ENCODE peak calls at places on chromosomes 2 and 18, in ten cellular contexts. One of them, this sample, is unnamed. For H3K9me3, the result is how much of the 10 kb centered on the place peaks cover.

GRCh38 chr2:136376211-136376610 is 258.3 kb upstream of the CXCR4 start:
- DNase-seq in K562: no peak
- DNase-seq in left ventricle myocardium inferior: no peak
- DNase-seq in GM23248: no peak
- DNase-seq in CD8-positive, alpha-beta T cell: peak
- DNase-seq in colonic mucosa: no peak
- DNase-seq in mammary epithelial cell: no peak
- DNase-seq in CD4-positive, alpha-beta memory T cell: no peak
- DNase-seq in ovary: no peak
- DNase-seq in effector memory CD4-positive, alpha-beta T cell: no peak
- DNase-seq in this sample: no peak

GRCh38 chr2:241237047-241237446 is 48.6 kb downstream of the ANO7 start:
- DNase-seq in K562: no peak
- DNase-seq in CD4-positive, alpha-beta memory T cell: no peak
- DNase-seq in GM23248: no peak
- DNase-seq in ovary: no peak
- DNase-seq in colonic mucosa: no peak
- DNase-seq in mammary epithelial cell: no peak
- DNase-seq in effector memory CD4-positive, alpha-beta T cell: no peak
- DNase-seq in left ventricle myocardium inferior: no peak
- DNase-seq in CD8-positive, alpha-beta T cell: no peak
- DNase-seq in this sample: no peak

GRCh38 chr2:109726666-109727270 is 67.3 kb upstream of the RGPD5 start:
- DNase-seq in CD4-positive, alpha-beta memory T cell: no peak
- DNase-seq in left ventricle myocardium inferior: no peak
- DNase-seq in K562: no peak
- DNase-seq in effector memory CD4-positive, alpha-beta T cell: no peak
- DNase-seq in CD8-positive, alpha-beta T cell: peak
- DNase-seq in ovary: peak
- DNase-seq in mammary epithelial cell: no peak
- DNase-seq in colonic mucosa: peak
- DNase-seq in GM23248: no peak
- DNase-seq in this sample: no peak

GRCh38 chr2:162245737-162246136 is 2.5 kb upstream of the FAP start:
- DNase-seq in CD4-positive, alpha-beta memory T cell: no peak
- DNase-seq in colonic mucosa: no peak
- DNase-seq in GM23248: peak
- DNase-seq in ovary: no peak
- DNase-seq in CD8-positive, alpha-beta T cell: no peak
- DNase-seq in effector memory CD4-positive, alpha-beta T cell: no peak
- DNase-seq in mammary epithelial cell: peak
- DNase-seq in left ventricle myocardium inferior: no peak
- DNase-seq in K562: no peak
- DNase-seq in this sample: no peak

GRCh38 chr2:141423212-141423611 is 707.6 kb downstream of the LRP1B start:
- DNase-seq in CD4-positive, alpha-beta memory T cell: no peak
- DNase-seq in CD8-positive, alpha-beta T cell: no peak
- DNase-seq in mammary epithelial cell: no peak
- DNase-seq in K562: no peak
- DNase-seq in GM23248: no peak
- DNase-seq in ovary: no peak
- DNase-seq in left ventricle myocardium inferior: no peak
- DNase-seq in effector memory CD4-positive, alpha-beta T cell: no peak
- DNase-seq in colonic mucosa: no peak
- DNase-seq in this sample: no peak

GRCh38 chr2:225737556-225737955 is 338.0 kb downstream of the NYAP2 start:
- DNase-seq in effector memory CD4-positive, alpha-beta T cell: no peak
- DNase-seq in CD4-positive, alpha-beta memory T cell: no peak
- DNase-seq in colonic mucosa: no peak
- DNase-seq in K562: no peak
- DNase-seq in CD8-positive, alpha-beta T cell: no peak
- DNase-seq in ovary: no peak
- DNase-seq in GM23248: peak
- DNase-seq in left ventricle myocardium inferior: no peak
- DNase-seq in mammary epithelial cell: peak
- DNase-seq in this sample: no peak

GRCh38 chr18:35091841-35092240 is 50.6 kb downstream of the MAPRE2 start:
- DNase-seq in left ventricle myocardium inferior: no peak
- DNase-seq in ovary: no peak
- DNase-seq in CD8-positive, alpha-beta T cell: no peak
- DNase-seq in mammary epithelial cell: no peak
- DNase-seq in GM23248: no peak
- DNase-seq in colonic mucosa: no peak
- DNase-seq in K562: no peak
- DNase-seq in CD4-positive, alpha-beta memory T cell: no peak
- DNase-seq in effector memory CD4-positive, alpha-beta T cell: no peak
- DNase-seq in this sample: no peak

GRCh38 chr18:78856569-78857200 is 122.9 kb upstream of the SALL3 start:
- DNase-seq in left ventricle myocardium inferior: no peak
- DNase-seq in colonic mucosa: no peak
- DNase-seq in ovary: no peak
- DNase-seq in mammary epithelial cell: no peak
- DNase-seq in CD4-positive, alpha-beta memory T cell: no peak
- DNase-seq in GM23248: no peak
- DNase-seq in K562: no peak
- DNase-seq in effector memory CD4-positive, alpha-beta T cell: no peak
- DNase-seq in CD8-positive, alpha-beta T cell: no peak
- DNase-seq in this sample: no peak

GRCh38 chr2:24635181-24635580 is 144.1 kb downstream of the NCOA1 start:
- DNase-seq in K562: peak
- DNase-seq in ovary: no peak
- DNase-seq in colonic mucosa: no peak
- DNase-seq in CD8-positive, alpha-beta T cell: no peak
- DNase-seq in effector memory CD4-positive, alpha-beta T cell: no peak
- DNase-seq in GM23248: peak
- DNase-seq in mammary epithelial cell: no peak
- DNase-seq in left ventricle myocardium inferior: no peak
- DNase-seq in CD4-positive, alpha-beta memory T cell: no peak
- DNase-seq in this sample: no peak

GRCh38 chr18:14914126-14914525 is 166.2 kb downstream of the ANKRD30B start:
- DNase-seq in GM23248: no peak
- DNase-seq in CD4-positive, alpha-beta memory T cell: no peak
- DNase-seq in left ventricle myocardium inferior: no peak
- DNase-seq in effector memory CD4-positive, alpha-beta T cell: no peak
- DNase-seq in K562: no peak
- DNase-seq in mammary epithelial cell: peak
- DNase-seq in CD8-positive, alpha-beta T cell: no peak
- DNase-seq in colonic mucosa: no peak
- DNase-seq in ovary: no peak
- DNase-seq in this sample: no peak
- H3K9me3 ChIP-seq in GM23248: under half
- H3K9me3 ChIP-seq in CD4-positive, alpha-beta memory T cell: under half
- H3K9me3 ChIP-seq in left ventricle myocardium inferior: under half
- H3K9me3 ChIP-seq in effector memory CD4-positive, alpha-beta T cell: under half
- H3K9me3 ChIP-seq in K562: under half
- H3K9me3 ChIP-seq in mammary epithelial cell: under half
- H3K9me3 ChIP-seq in CD8-positive, alpha-beta T cell: under half
- H3K9me3 ChIP-seq in colonic mucosa: under half
- H3K9me3 ChIP-seq in ovary: under half
- H3K9me3 ChIP-seq in this sample: under half

GRCh38 chr2:59413751-59414570 is 1139.5 kb downstream of the BCL11A start:
- DNase-seq in colonic mucosa: no peak
- DNase-seq in ovary: no peak
- DNase-seq in GM23248: no peak
- DNase-seq in left ventricle myocardium inferior: no peak
- DNase-seq in mammary epithelial cell: no peak
- DNase-seq in effector memory CD4-positive, alpha-beta T cell: no peak
- DNase-seq in CD8-positive, alpha-beta T cell: no peak
- DNase-seq in CD4-positive, alpha-beta memory T cell: no peak
- DNase-seq in K562: no peak
- DNase-seq in this sample: no peak
- H3K9me3 ChIP-seq in colonic mucosa: under half
- H3K9me3 ChIP-seq in ovary: under half
- H3K9me3 ChIP-seq in GM23248: under half
- H3K9me3 ChIP-seq in left ventricle myocardium inferior: half or more
- H3K9me3 ChIP-seq in mammary epithelial cell: under half
- H3K9me3 ChIP-seq in effector memory CD4-positive, alpha-beta T cell: under half
- H3K9me3 ChIP-seq in CD8-positive, alpha-beta T cell: under half
- H3K9me3 ChIP-seq in CD4-positive, alpha-beta memory T cell: under half
- H3K9me3 ChIP-seq in K562: under half
- H3K9me3 ChIP-seq in this sample: under half

GRCh38 chr2:36476411-36476810 is 120.8 kb downstream of the CRIM1 start:
- DNase-seq in mammary epithelial cell: no peak
- DNase-seq in GM23248: no peak
- DNase-seq in ovary: no peak
- DNase-seq in K562: no peak
- DNase-seq in CD8-positive, alpha-beta T cell: no peak
- DNase-seq in CD4-positive, alpha-beta memory T cell: no peak
- DNase-seq in effector memory CD4-positive, alpha-beta T cell: no peak
- DNase-seq in left ventricle myocardium inferior: no peak
- DNase-seq in colonic mucosa: no peak
- DNase-seq in this sample: no peak
- H3K9me3 ChIP-seq in mammary epithelial cell: under half
- H3K9me3 ChIP-seq in GM23248: under half
- H3K9me3 ChIP-seq in ovary: under half
- H3K9me3 ChIP-seq in K562: under half
- H3K9me3 ChIP-seq in CD8-positive, alpha-beta T cell: under half
- H3K9me3 ChIP-seq in CD4-positive, alpha-beta memory T cell: under half
- H3K9me3 ChIP-seq in effector memory CD4-positive, alpha-beta T cell: under half
- H3K9me3 ChIP-seq in left ventricle myocardium inferior: under half
- H3K9me3 ChIP-seq in colonic mucosa: under half
- H3K9me3 ChIP-seq in this sample: under half

DNA sequence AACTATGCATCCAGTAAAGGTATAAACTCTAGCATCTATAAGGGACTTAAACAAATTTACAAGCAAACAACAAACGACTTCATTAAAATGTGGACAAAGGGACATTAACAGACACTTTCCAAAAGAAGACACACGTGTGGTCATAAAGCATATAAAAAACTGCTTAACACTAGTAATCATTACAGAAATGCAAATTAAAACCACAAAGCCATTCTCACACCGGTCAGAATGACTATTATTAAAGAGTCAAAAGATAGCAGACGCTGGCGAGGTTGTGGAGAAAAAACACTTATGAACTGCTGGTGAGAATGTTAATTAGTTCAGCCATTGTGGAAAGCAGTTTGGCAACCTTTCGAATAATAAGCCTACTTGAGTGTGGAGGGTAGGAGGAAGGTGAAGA is 217.0 kb upstream of the DLGAP1 start:
- DNase-seq in GM23248: no peak
- DNase-seq in mammary epithelial cell: no peak
- DNase-seq in CD8-positive, alpha-beta T cell: no peak
- DNase-seq in CD4-positive, alpha-beta memory T cell: no peak
- DNase-seq in left ventricle myocardium inferior: no peak
- DNase-seq in effector memory CD4-positive, alpha-beta T cell: no peak
- DNase-seq in K562: no peak
- DNase-seq in ovary: no peak
- DNase-seq in colonic mucosa: no peak
- DNase-seq in this sample: no peak
- H3K9me3 ChIP-seq in GM23248: under half
- H3K9me3 ChIP-seq in mammary epithelial cell: under half
- H3K9me3 ChIP-seq in CD8-positive, alpha-beta T cell: under half
- H3K9me3 ChIP-seq in CD4-positive, alpha-beta memory T cell: under half
- H3K9me3 ChIP-seq in left ventricle myocardium inferior: half or more
- H3K9me3 ChIP-seq in effector memory CD4-positive, alpha-beta T cell: under half
- H3K9me3 ChIP-seq in K562: under half
- H3K9me3 ChIP-seq in ovary: under half
- H3K9me3 ChIP-seq in colonic mucosa: under half
- H3K9me3 ChIP-seq in this sample: under half

DNA sequence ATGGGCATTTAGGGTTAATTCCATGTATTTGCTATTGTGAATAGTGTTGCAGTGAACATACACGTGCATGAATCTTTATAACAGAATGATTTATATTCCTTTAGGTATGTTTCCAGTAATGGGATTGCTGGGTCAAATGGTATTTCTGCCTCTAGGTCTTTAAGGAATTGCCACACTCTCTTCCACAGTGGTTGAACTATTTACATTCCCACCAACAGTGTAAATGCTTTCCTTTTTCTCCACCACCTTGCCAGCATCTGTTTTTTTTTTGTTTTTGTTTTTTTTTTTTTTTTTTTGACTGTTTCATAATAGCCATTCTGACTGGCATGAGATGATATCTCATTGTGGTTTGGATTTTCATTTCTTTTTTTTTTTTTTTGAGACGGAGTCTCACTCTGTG is 62.4 kb downstream of the GTF3C3 start:
- DNase-seq in colonic mucosa: no peak
- DNase-seq in left ventricle myocardium inferior: no peak
- DNase-seq in GM23248: no peak
- DNase-seq in CD4-positive, alpha-beta memory T cell: no peak
- DNase-seq in effector memory CD4-positive, alpha-beta T cell: no peak
- DNase-seq in ovary: no peak
- DNase-seq in mammary epithelial cell: no peak
- DNase-seq in CD8-positive, alpha-beta T cell: no peak
- DNase-seq in K562: no peak
- DNase-seq in this sample: no peak
- H3K9me3 ChIP-seq in colonic mucosa: under half
- H3K9me3 ChIP-seq in left ventricle myocardium inferior: under half
- H3K9me3 ChIP-seq in GM23248: under half
- H3K9me3 ChIP-seq in CD4-positive, alpha-beta memory T cell: under half
- H3K9me3 ChIP-seq in effector memory CD4-positive, alpha-beta T cell: under half
- H3K9me3 ChIP-seq in ovary: under half
- H3K9me3 ChIP-seq in mammary epithelial cell: under half
- H3K9me3 ChIP-seq in CD8-positive, alpha-beta T cell: under half
- H3K9me3 ChIP-seq in K562: under half
- H3K9me3 ChIP-seq in this sample: under half

DNA sequence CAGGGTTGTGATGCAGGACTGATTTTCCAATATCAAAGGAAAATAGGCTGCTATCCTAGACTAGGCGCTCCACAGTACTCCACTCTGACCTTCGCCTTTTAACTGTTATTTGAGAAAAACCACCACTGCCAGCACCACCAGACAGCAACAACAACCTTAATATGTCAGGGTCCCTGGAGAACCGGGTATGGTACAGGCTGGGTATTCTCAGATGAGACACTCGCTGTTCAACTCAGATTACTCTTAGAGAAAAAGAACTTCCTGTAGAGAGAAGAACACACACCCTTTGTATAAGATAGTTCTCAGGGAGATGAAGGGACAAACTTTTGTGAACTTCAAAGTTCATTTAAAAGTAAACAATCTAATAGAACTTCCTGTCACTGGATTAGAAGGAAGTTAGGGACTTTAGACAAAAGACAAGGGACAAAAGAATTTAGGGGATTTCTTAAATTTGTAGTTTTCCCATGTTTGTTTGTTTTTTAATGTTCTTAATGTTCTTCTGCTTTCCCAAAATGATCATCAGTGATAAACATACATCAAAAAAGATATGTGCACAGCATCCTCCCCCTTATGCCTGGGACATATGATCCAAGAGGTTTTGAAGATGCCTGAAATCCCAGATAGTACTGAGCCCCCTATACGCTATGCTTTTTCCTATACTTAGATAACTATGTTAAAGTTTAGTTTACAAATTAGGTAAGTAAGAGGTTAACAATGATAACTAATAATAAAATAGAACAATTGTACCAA is 41.3 kb upstream of the PPP1R1C start:
- DNase-seq in GM23248: no peak
- DNase-seq in CD4-positive, alpha-beta memory T cell: no peak
- DNase-seq in ovary: no peak
- DNase-seq in K562: no peak
- DNase-seq in effector memory CD4-positive, alpha-beta T cell: no peak
- DNase-seq in CD8-positive, alpha-beta T cell: no peak
- DNase-seq in mammary epithelial cell: no peak
- DNase-seq in colonic mucosa: no peak
- DNase-seq in left ventricle myocardium inferior: no peak
- DNase-seq in this sample: no peak
- H3K9me3 ChIP-seq in GM23248: under half
- H3K9me3 ChIP-seq in CD4-positive, alpha-beta memory T cell: under half
- H3K9me3 ChIP-seq in ovary: under half
- H3K9me3 ChIP-seq in K562: under half
- H3K9me3 ChIP-seq in effector memory CD4-positive, alpha-beta T cell: under half
- H3K9me3 ChIP-seq in CD8-positive, alpha-beta T cell: under half
- H3K9me3 ChIP-seq in mammary epithelial cell: under half
- H3K9me3 ChIP-seq in colonic mucosa: under half
- H3K9me3 ChIP-seq in left ventricle myocardium inferior: under half
- H3K9me3 ChIP-seq in this sample: under half

This sample was measured in iPS DF 6.9.